ENCODE peak calls at places on chromosomes 4 and X, in eight cellular contexts. F, R, H, D, T, E, Z and X are unnamed samples.

GRCh38 chr4:90317785-90318184 is 190.6 kb downstream of the CCSER1 start:
- DNase-seq in F (no peak), R (no peak), H (no peak), D (no peak), T (peak), E (no peak), Z (no peak), X (no peak)

GRCh38 chrX:152925835-152926234 is 28.0 kb downstream of the ZNF185 start:
- DNase-seq in F (no peak), R (no peak), H (no peak), D (no peak), T (no peak), E (no peak), Z (no peak), X (no peak)

GRCh38 chr4:123363729-123364128 is 32.9 kb upstream of the SPRY1 start:
- DNase-seq in F (no peak), R (no peak), H (no peak), D (peak), T (no peak), E (no peak), Z (no peak), X (peak)

GRCh38 chr4:95093936-95094929 is 336.5 kb downstream of the BMPR1B start:
- DNase-seq in F (no peak), R (no peak), H (no peak), D (no peak), T (no peak), E (no peak), Z (no peak), X (no peak)

GRCh38 chr4:108107116-108107515 is 61.6 kb downstream of the LEF1 start:
- DNase-seq in F (no peak), R (no peak), H (no peak), D (no peak), T (no peak), E (no peak), Z (no peak), X (no peak)

GRCh38 chr4:98430708-98431403 is 169.7 kb downstream of the RAP1GDS1 start:
- DNase-seq in F (no peak), R (peak), H (no peak), D (no peak), T (peak), E (no peak), Z (no peak), X (no peak)

GRCh38 chrX:126701380-126701779 is 118.1 kb upstream of the PRR32 start:
- DNase-seq in F (no peak), R (no peak), H (no peak), D (no peak), T (no peak), E (no peak), Z (no peak), X (no peak)

GRCh38 chr4:123127865-123128264 is 205.5 kb upstream of the NUDT6 start:
- DNase-seq in F (no peak), R (no peak), H (no peak), D (no peak), T (no peak), E (no peak), Z (no peak), X (no peak)

GRCh38 chrX:149877636-149878035 is 3.3 kb upstream of the MAGEA8 start:
- DNase-seq in F (no peak), R (no peak), H (no peak), D (no peak), T (no peak), E (no peak), Z (no peak), X (no peak)

GRCh38 chrX:2664497-2664896 is 26.6 kb upstream of the CD99 start:
- DNase-seq in F (no peak), R (no peak), H (peak), D (no peak), T (peak), E (no peak), Z (peak), X (no peak)

GRCh38 chr4:83618431-83618830 is 82.5 kb downstream of the GPAT3 start:
- DNase-seq in F (no peak), R (peak), H (peak), D (no peak), T (peak), E (no peak), Z (peak), X (no peak)

GRCh38 chrX:103151799-103152198 is 58.9 kb upstream of the NXF3 start:
- DNase-seq in F (peak), R (no peak), H (no peak), D (no peak), T (no peak), E (no peak), Z (no peak), X (no peak)

GRCh38 chr4:80085081-80085480 is 12.1 kb upstream of the ANTXR2 start:
- DNase-seq in F (no peak), R (no peak), H (no peak), D (no peak), T (no peak), E (no peak), Z (no peak), X (no peak)

GRCh38 chr4:184815046-184815877 is 10.5 kb downstream of the ACSL1 start:
- DNase-seq in F (no peak), R (peak), H (peak), D (peak), T (no peak), E (peak), Z (peak), X (peak)

GRCh38 chr4:24067367-24067766 is 177.5 kb upstream of the PPARGC1A start:
- DNase-seq in F (no peak), R (no peak), H (no peak), D (no peak), T (no peak), E (no peak), Z (no peak), X (no peak)

GRCh38 chrX:107730991-107731766 is 44.4 kb downstream of the TSC22D3 start:
- DNase-seq in F (no peak), R (no peak), H (no peak), D (no peak), T (no peak), E (no peak), Z (no peak), X (no peak)